ENCODE peak calls at places on chromosomes 1 and 21, in five cellular contexts. I is neural crest cell, W is HT1080, Y is NCI-H1092 treated with DMSO at 0.1 percent for 48 hours, B is HCEC 1CT. G is an unnamed sample.

GRCh38 chr1:4486408-4487120 is 167.8 kb upstream of the AJAP1 start:
- DNase-seq in I (no peak), W (no peak), Y (no peak), B (no peak), G (no peak)

GRCh38 chr1:54027848-54028247 is 9.9 kb upstream of the LDLRAD1 start:
- DNase-seq in I (no peak), W (no peak), Y (no peak), B (no peak), G (peak)

GRCh38 chr1:17540255-17541001 is 930 bp downstream of the ARHGEF10L start:
- DNase-seq in I (peak), W (no peak), Y (no peak), B (no peak), G (peak)

GRCh38 chr1:22875851-22876250 is 96.8 kb downstream of the LACTBL1 start:
- DNase-seq in I (no peak), W (no peak), Y (no peak), B (no peak), G (no peak)

GRCh38 chr1:44820945-44821715 is 12.8 kb downstream of the BTBD19 start:
- DNase-seq in I (no peak), W (no peak), Y (no peak), B (no peak), G (no peak)

GRCh38 chr1:171196351-171196750 is 11.3 kb downstream of the FMO2 start:
- DNase-seq in I (no peak), W (no peak), Y (no peak), B (no peak), G (no peak)

GRCh38 chr21:26116456-26117011 is 54.0 kb downstream of the APP start:
- DNase-seq in I (no peak), W (no peak), Y (peak), B (peak), G (no peak)

GRCh38 chr21:38420140-38420539 is 78.1 kb downstream of the ERG start:
- DNase-seq in I (no peak), W (no peak), Y (no peak), B (no peak), G (no peak)

GRCh38 chr1:167701510-167701909 is 20.3 kb upstream of the MPZL1 start:
- DNase-seq in I (no peak), W (no peak), Y (no peak), B (no peak), G (no peak)

GRCh38 chr1:232127190-232127589 is 500.6 kb downstream of the DISC1 start:
- DNase-seq in I (no peak), W (peak), Y (no peak), B (peak), G (no peak)

GRCh38 chr1:235495539-235495938 is 8.7 kb downstream of the B3GALNT2 start:
- DNase-seq in I (no peak), W (no peak), Y (no peak), B (no peak), G (no peak)

GRCh38 chr1:95321516-95321915 is 87.5 kb downstream of the RWDD3 start:
- DNase-seq in I (no peak), W (no peak), Y (no peak), B (no peak), G (no peak)

GRCh38 chr1:100575406-100575805 is 37.5 kb downstream of the GPR88 start:
- DNase-seq in I (no peak), W (no peak), Y (no peak), B (no peak), G (no peak)

GRCh38 chr21:30408782-30409494 is 13.1 kb downstream of the KRTAP13-1 start:
- DNase-seq in I (peak), W (peak), Y (peak), B (no peak), G (no peak)

GRCh38 chr1:7506677-7507619 is 264.1 kb upstream of the VAMP3 start:
- DNase-seq in I (no peak), W (no peak), Y (no peak), B (no peak), G (no peak)

G was measured in NCI-H146.